ENCODE peak calls at places on chromosomes 1 and 21, in four cellular contexts. M is K562, D is HL-60, Y is GM12878. L is an unnamed sample.

GRCh38 chr1:149885364-149886111 is 13.8 kb upstream of the BOLA1 start:
- DNase-seq in M (peak), D (peak), Y (peak), L (no peak)

GRCh38 chr21:40603774-40604173 is 243.2 kb downstream of the DSCAM start:
- DNase-seq in M (no peak), D (no peak), Y (no peak), L (no peak)

GRCh38 chr1:169112241-169112640 is 5.8 kb downstream of the ATP1B1 start:
- DNase-seq in M (no peak), D (peak), Y (no peak), L (no peak)

GRCh38 chr1:54273092-54273836 is 73.3 kb downstream of the MRPL37 start:
- DNase-seq in M (peak), D (no peak), Y (peak), L (no peak)

GRCh38 chr1:180954766-180955165 is 42.1 kb downstream of the KIAA1614 start:
- DNase-seq in M (no peak), D (no peak), Y (no peak), L (no peak)

GRCh38 chr1:219783605-219784004 is 144.8 kb downstream of the SLC30A10 start:
- DNase-seq in M (no peak), D (no peak), Y (no peak), L (no peak)

GRCh38 chr1:192235127-192235526 is 76.9 kb downstream of the RGS18 start:
- DNase-seq in M (no peak), D (no peak), Y (no peak), L (no peak)

GRCh38 chr1:71414229-71414628 is 333.4 kb upstream of the ZRANB2 start:
- DNase-seq in M (no peak), D (peak), Y (no peak), L (no peak)

GRCh38 chr1:190312763-190313162 is 164.9 kb downstream of the BRINP3 start:
- DNase-seq in M (no peak), D (no peak), Y (no peak), L (no peak)

GRCh38 chr1:18297896-18298648 is 182.7 kb upstream of the KLHDC7A start:
- DNase-seq in M (no peak), D (no peak), Y (no peak), L (no peak)

GRCh38 chr1:225355863-225356262 is 72.0 kb downstream of the LBR start:
- DNase-seq in M (no peak), D (no peak), Y (no peak), L (no peak)

GRCh38 chr1:166083887-166084286 is 82.9 kb downstream of the FAM78B start:
- DNase-seq in M (no peak), D (no peak), Y (peak), L (no peak)

GRCh38 chr1:14800500-14801069 is 202.1 kb downstream of the KAZN start:
- DNase-seq in M (no peak), D (no peak), Y (no peak), L (no peak)

GRCh38 chr1:52727956-52728656 is 1.9 kb downstream of the ZYG11B start:
- DNase-seq in M (no peak), D (no peak), Y (no peak), L (no peak)

GRCh38 chr1:152497273-152497672 is 13.3 kb upstream of the LCE5A start:
- DNase-seq in M (peak), D (peak), Y (no peak), L (no peak)

GRCh38 chr1:151062738-151063371 is 2.7 kb downstream of the MLLT11 start:
- DNase-seq in M (peak), D (no peak), Y (no peak), L (no peak)

GRCh38 chr21:43313939-43314405 is 113.0 kb downstream of the SIK1 start:
- DNase-seq in M (no peak), D (no peak), Y (no peak), L (no peak)

GRCh38 chr21:43311303-43311817 is 115.6 kb downstream of the SIK1 start:
- DNase-seq in M (no peak), D (no peak), Y (no peak), L (no peak)

GRCh38 chr21:43312011-43312410 is 114.9 kb downstream of the SIK1 start:
- DNase-seq in M (no peak), D (no peak), Y (no peak), L (no peak)

GRCh38 chr21:43313221-43313938 is 113.6 kb downstream of the SIK1 start:
- DNase-seq in M (no peak), D (no peak), Y (no peak), L (no peak)

DNA sequence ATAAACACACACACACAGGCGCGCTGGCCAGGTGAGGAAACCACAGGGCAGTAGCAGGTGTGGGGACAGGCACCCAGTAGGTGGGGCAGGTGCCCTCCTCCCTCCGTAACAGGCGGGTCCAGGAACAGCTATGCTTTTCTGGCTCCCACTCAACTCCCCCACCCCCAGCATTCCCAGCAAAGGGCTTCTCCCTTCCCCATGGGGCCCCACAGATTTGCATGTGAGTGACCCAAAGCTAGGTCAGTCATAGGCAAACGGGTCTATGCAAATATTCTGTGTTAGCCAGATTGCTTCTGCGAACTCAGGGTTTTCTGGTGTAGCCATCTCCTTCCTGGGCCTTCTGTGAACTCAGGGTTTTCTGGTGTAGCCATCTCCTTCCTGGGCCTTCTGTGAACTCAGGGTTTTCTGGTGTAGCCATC is 114.2 kb downstream of the SIK1 start:
- DNase-seq in M (no peak), D (no peak), Y (peak), L (no peak)
- TF ChIP-seq SPI1 in M (no peak), D (no peak), Y (no peak), L (no peak)

GRCh38 chr1:60989745-60990718 is 92.3 kb upstream of the NFIA start:
- DNase-seq in M (no peak), D (no peak), Y (no peak), L (no peak)
- TF ChIP-seq SPI1 in M (no peak), D (no peak), Y (no peak), L (no peak)

GRCh38 chr21:17527711-17528110 is 14.9 kb downstream of the CXADR start:
- DNase-seq in M (no peak), D (no peak), Y (no peak), L (no peak)

GRCh38 chr21:17532292-17532691 is 19.4 kb downstream of the CXADR start:
- DNase-seq in M (no peak), D (no peak), Y (no peak), L (no peak)

GRCh38 chr21:17527240-17527639 is 14.4 kb downstream of the CXADR start:
- DNase-seq in M (no peak), D (no peak), Y (no peak), L (no peak)

GRCh38 chr21:17526771-17527170 is 13.9 kb downstream of the CXADR start:
- DNase-seq in M (no peak), D (no peak), Y (no peak), L (no peak)

GRCh38 chr21:17529648-17530047 is 16.8 kb downstream of the CXADR start:
- DNase-seq in M (no peak), D (no peak), Y (no peak), L (no peak)
- TF ChIP-seq SPI1 in M (no peak), D (no peak), Y (no peak), L (no peak)

GRCh38 chr1:243471754-243472725 is 216.2 kb downstream of the SDCCAG8 start:
- DNase-seq in M (no peak), D (no peak), Y (peak), L (no peak)

GRCh38 chr1:243474906-243475305 is 219.1 kb downstream of the SDCCAG8 start:
- DNase-seq in M (no peak), D (no peak), Y (no peak), L (no peak)

GRCh38 chr1:243474384-243474851 is 218.6 kb downstream of the SDCCAG8 start:
- DNase-seq in M (no peak), D (no peak), Y (no peak), L (no peak)

GRCh38 chr1:243471026-243471685 is 215.3 kb downstream of the SDCCAG8 start:
- DNase-seq in M (no peak), D (peak), Y (no peak), L (no peak)

GRCh38 chr1:243473281-243474210 is 217.7 kb downstream of the SDCCAG8 start:
- DNase-seq in M (no peak), D (no peak), Y (no peak), L (no peak)
- TF ChIP-seq SPI1 in M (no peak), D (no peak), Y (no peak), L (no peak)

GRCh38 chr1:25707280-25708016 is 90.9 kb downstream of the MAN1C1 start:
- DNase-seq in M (no peak), D (no peak), Y (no peak), L (no peak)
- TF ChIP-seq SPI1 in M (no peak), D (peak), Y (no peak), L (no peak)

DNA sequence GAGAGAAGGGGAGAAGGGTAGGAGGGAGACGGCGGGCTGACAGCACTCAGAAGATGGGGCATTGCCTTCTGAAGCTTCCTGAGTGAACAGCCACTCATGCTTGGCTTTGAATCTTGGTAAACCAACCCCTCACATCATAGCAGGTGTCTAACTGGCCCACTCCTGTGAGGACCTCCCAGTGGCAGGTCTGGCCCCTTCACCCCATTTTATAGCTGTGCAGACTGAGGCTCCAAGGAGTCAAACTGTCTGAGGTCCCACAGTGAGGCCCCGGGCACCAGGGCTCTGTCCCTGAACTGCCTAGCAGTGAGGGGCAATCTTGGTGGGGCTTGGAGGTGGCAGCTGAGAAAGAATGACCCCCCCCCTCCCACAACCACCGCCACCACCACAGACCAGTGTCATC is 41.0 kb downstream of the SDC3 start:
- DNase-seq in M (no peak), D (no peak), Y (no peak), L (no peak)
- TF ChIP-seq SPI1 in M (no peak), D (no peak), Y (no peak), L (no peak)

DNA sequence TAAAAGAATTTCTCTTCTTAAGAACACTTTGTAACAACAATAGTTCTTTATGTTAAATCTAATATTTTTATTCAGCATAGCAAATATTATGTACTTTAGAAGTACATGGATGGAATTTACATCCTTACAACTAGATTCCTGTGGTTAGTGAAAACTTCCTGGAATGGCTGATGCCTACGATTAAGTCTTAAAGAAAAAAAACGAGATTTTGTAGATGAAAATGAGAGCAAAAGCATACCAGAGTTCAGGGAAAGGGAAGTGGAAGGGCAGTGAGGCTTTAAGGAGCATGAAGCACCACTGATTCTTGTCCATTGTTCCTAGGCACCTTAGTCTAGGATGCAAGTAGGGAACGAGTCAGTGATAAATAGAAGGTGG is 26.7 kb downstream of the CFH start:
- DNase-seq in M (no peak), D (no peak), Y (no peak), L (no peak)
- TF ChIP-seq SPI1 in M (no peak), D (no peak), Y (no peak), L (no peak)

DNA sequence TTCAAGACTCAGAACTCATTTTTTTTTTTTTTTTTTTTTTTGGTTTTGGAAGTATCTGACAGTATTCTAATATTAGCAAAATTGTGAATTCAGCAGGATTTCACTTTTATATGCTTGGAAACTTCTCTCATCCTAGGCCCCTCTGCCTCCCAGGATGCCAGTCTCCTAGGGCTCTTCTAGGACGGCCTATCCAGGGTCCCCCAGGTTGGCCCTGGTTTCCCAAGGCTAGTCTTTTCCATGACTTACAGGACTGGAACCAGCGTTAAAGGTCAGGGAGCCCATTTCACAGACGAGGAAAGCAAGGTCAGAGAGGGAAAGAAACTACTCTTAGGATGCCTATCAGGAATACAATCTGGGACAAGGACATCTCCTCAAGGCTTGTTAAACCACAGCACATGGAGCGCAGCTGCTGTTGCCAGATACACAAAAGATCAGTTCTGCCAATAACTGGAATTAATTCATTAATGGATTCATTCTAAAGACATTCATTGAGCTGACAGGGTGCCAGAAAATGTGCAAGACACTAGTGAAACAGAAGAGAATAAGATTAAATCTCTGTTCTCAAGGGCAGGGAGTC is 412.6 kb downstream of the PTPRU start:
- DNase-seq in M (no peak), D (no peak), Y (no peak), L (no peak)
- TF ChIP-seq SPI1 in M (no peak), D (no peak), Y (no peak), L (no peak)

GRCh38 chr1:153922838-153923652 is at the start of gene GATAD2B:
- DNase-seq in M (peak), D (peak), Y (peak), L (peak)

GRCh38 chr1:153919879-153920852 is 2.6 kb downstream of the GATAD2B start:
- DNase-seq in M (peak), D (peak), Y (no peak), L (no peak)

GRCh38 chr1:153921803-153922075 is 1.0 kb downstream of the GATAD2B start:
- DNase-seq in M (no peak), D (peak), Y (no peak), L (no peak)

GRCh38 chr1:153921080-153921802 is 1.5 kb downstream of the GATAD2B start:
- DNase-seq in M (peak), D (no peak), Y (no peak), L (no peak)

DNA sequence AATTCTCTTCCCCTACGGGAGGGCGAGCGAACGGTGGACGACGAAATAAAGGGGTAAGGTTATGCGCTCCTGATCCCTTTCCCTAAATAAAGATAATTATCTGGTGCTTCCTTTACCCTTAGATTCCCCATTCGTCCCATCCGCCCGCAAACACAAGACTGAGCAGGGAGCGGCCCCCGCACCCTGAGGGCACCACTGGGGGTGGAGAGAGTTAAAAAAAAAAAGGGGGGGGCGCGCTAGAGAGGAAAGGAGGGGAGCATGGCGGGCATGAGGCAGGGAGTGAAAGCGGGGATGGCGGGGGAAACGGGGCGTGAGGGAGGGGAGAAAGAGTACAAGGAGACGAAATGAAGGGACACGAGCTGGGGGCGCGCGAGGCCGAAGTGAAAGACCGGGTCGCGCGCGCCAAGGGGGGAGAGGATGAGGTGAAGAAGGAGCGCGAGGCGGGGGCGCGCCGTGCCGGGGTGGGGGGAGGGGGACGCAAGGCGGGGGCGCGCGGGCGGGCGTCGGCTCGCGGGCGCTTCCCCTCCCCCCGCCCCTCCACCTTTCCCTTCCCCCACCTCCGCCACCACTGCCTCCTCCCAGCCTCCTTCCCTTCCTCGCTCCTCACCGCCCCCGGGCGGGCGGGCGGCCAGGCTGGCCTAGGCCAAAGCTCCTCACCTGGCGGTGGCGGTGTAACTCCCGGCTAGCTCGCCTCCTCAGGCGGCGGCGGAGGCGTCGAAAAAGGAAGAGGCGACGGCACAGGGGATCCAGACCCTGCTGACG is 515 bp downstream of the GATAD2B start:
- DNase-seq in M (peak), D (peak), Y (no peak), L (peak)
- TF ChIP-seq SPI1 in M (no peak), D (no peak), Y (no peak), L (no peak)

GRCh38 chr21:22490044-22490443 is 1491.8 kb downstream of the NCAM2 start:
- DNase-seq in M (no peak), D (no peak), Y (no peak), L (no peak)
- TF ChIP-seq SPI1 in M (no peak), D (no peak), Y (no peak), L (no peak)